ENCODE peak calls at places on chromosomes 3 and 15, in nine cellular contexts. One of them, this sample, is unnamed.
A peak's percentile ranks its signal among the peaks of the same experiment; 100 is the strongest.

GRCh38 chr15:74676801-74677200 is 19.0 kb downstream of the EDC3 start:
- DNase-seq in progenitor cell of endocrine pancreas: no peak
- DNase-seq in heart left ventricle: no peak
- DNase-seq in AG04450: no peak
- DNase-seq in astrocyte of the spinal cord: no peak
- DNase-seq in nephron progenitor cell: no peak
- DNase-seq in HCT116: no peak
- DNase-seq in fibroblast of mammary gland: no peak
- DNase-seq in foreskin fibroblast: no peak
- DNase-seq in this sample: no peak

GRCh38 chr3:52153389-52154096 is 680 bp downstream of the POC1A start:
- DNase-seq in progenitor cell of endocrine pancreas: no peak
- DNase-seq in heart left ventricle: no peak
- DNase-seq in AG04450: no peak
- DNase-seq in astrocyte of the spinal cord: no peak
- DNase-seq in nephron progenitor cell: peak; percentile 45
- DNase-seq in HCT116: peak; percentile 55
- DNase-seq in fibroblast of mammary gland: peak; percentile 8
- DNase-seq in foreskin fibroblast: peak; percentile 35
- DNase-seq in this sample: no peak

GRCh38 chr3:113507501-113508067 is 7.4 kb downstream of the SPICE1 start:
- DNase-seq in progenitor cell of endocrine pancreas: no peak
- DNase-seq in heart left ventricle: no peak
- DNase-seq in AG04450: no peak
- DNase-seq in astrocyte of the spinal cord: no peak
- DNase-seq in nephron progenitor cell: no peak
- DNase-seq in HCT116: no peak
- DNase-seq in fibroblast of mammary gland: no peak
- DNase-seq in foreskin fibroblast: no peak
- DNase-seq in this sample: no peak

GRCh38 chr15:22871481-22872076 is 33.1 kb downstream of the NIPA2 start:
- DNase-seq in progenitor cell of endocrine pancreas: no peak
- DNase-seq in heart left ventricle: no peak
- DNase-seq in AG04450: no peak
- DNase-seq in astrocyte of the spinal cord: no peak
- DNase-seq in nephron progenitor cell: no peak
- DNase-seq in HCT116: no peak
- DNase-seq in fibroblast of mammary gland: no peak
- DNase-seq in foreskin fibroblast: no peak
- DNase-seq in this sample: no peak

GRCh38 chr15:101294731-101295606 is at the start of gene SNRPA1:
- DNase-seq in progenitor cell of endocrine pancreas: peak; percentile 94
- DNase-seq in heart left ventricle: peak; percentile 100
- DNase-seq in AG04450: peak; percentile 81
- DNase-seq in astrocyte of the spinal cord: peak; percentile 97
- DNase-seq in nephron progenitor cell: peak; percentile 98
- DNase-seq in HCT116: peak; percentile 83
- DNase-seq in fibroblast of mammary gland: peak; percentile 91
- DNase-seq in foreskin fibroblast: peak; percentile 95
- DNase-seq in this sample: peak; percentile 98

GRCh38 chr15:65132841-65133549 is 613 bp downstream of the PDCD7 start:
- DNase-seq in progenitor cell of endocrine pancreas: peak; percentile 56
- DNase-seq in heart left ventricle: peak; percentile 67
- DNase-seq in AG04450: peak; percentile 7
- DNase-seq in astrocyte of the spinal cord: peak; percentile 53
- DNase-seq in nephron progenitor cell: peak; percentile 70
- DNase-seq in HCT116: no peak
- DNase-seq in fibroblast of mammary gland: peak; percentile 47
- DNase-seq in foreskin fibroblast: peak; percentile 54
- DNase-seq in this sample: peak; percentile 75

GRCh38 chr15:50137330-50137761 is 18.3 kb upstream of the ATP8B4 start:
- DNase-seq in progenitor cell of endocrine pancreas: no peak
- DNase-seq in heart left ventricle: no peak
- DNase-seq in AG04450: peak; percentile 79
- DNase-seq in astrocyte of the spinal cord: peak; percentile 93
- DNase-seq in nephron progenitor cell: no peak
- DNase-seq in HCT116: peak; percentile 86
- DNase-seq in fibroblast of mammary gland: peak; percentile 100
- DNase-seq in foreskin fibroblast: peak; percentile 94
- DNase-seq in this sample: no peak

GRCh38 chr15:36175781-36176211 is 403.6 kb upstream of the CDIN1 start:
- DNase-seq in progenitor cell of endocrine pancreas: no peak
- DNase-seq in heart left ventricle: no peak
- DNase-seq in AG04450: no peak
- DNase-seq in astrocyte of the spinal cord: no peak
- DNase-seq in nephron progenitor cell: no peak
- DNase-seq in HCT116: no peak
- DNase-seq in fibroblast of mammary gland: no peak
- DNase-seq in foreskin fibroblast: no peak
- DNase-seq in this sample: no peak

GRCh38 chr3:53753518-53754183 is 92.6 kb downstream of the CHDH start:
- DNase-seq in progenitor cell of endocrine pancreas: no peak
- DNase-seq in heart left ventricle: no peak
- DNase-seq in AG04450: no peak
- DNase-seq in astrocyte of the spinal cord: no peak
- DNase-seq in nephron progenitor cell: no peak
- DNase-seq in HCT116: no peak
- DNase-seq in fibroblast of mammary gland: no peak
- DNase-seq in foreskin fibroblast: no peak
- DNase-seq in this sample: no peak

GRCh38 chr3:102225407-102226132 is 209.2 kb upstream of the ZPLD1 start:
- DNase-seq in progenitor cell of endocrine pancreas: no peak
- DNase-seq in heart left ventricle: no peak
- DNase-seq in AG04450: peak; percentile 64
- DNase-seq in astrocyte of the spinal cord: peak; percentile 82
- DNase-seq in nephron progenitor cell: no peak
- DNase-seq in HCT116: peak; percentile 56
- DNase-seq in fibroblast of mammary gland: peak; percentile 83
- DNase-seq in foreskin fibroblast: peak; percentile 54
- DNase-seq in this sample: peak; percentile 29

GRCh38 chr3:72459588-72459987 is 388.7 kb downstream of the SHQ1 start:
- DNase-seq in progenitor cell of endocrine pancreas: no peak
- DNase-seq in heart left ventricle: no peak
- DNase-seq in AG04450: no peak
- DNase-seq in astrocyte of the spinal cord: no peak
- DNase-seq in nephron progenitor cell: no peak
- DNase-seq in HCT116: no peak
- DNase-seq in fibroblast of mammary gland: no peak
- DNase-seq in foreskin fibroblast: no peak
- DNase-seq in this sample: no peak

GRCh38 chr3:44596631-44597030 is 11.9 kb downstream of the ZNF660 start:
- DNase-seq in progenitor cell of endocrine pancreas: no peak
- DNase-seq in heart left ventricle: no peak
- DNase-seq in AG04450: no peak
- DNase-seq in astrocyte of the spinal cord: no peak
- DNase-seq in nephron progenitor cell: no peak
- DNase-seq in HCT116: no peak
- DNase-seq in fibroblast of mammary gland: peak; percentile 17
- DNase-seq in foreskin fibroblast: peak; percentile 6
- DNase-seq in this sample: no peak

GRCh38 chr3:29170894-29171582 is 109.8 kb upstream of the RBMS3 start:
- DNase-seq in progenitor cell of endocrine pancreas: no peak
- DNase-seq in heart left ventricle: no peak
- DNase-seq in AG04450: no peak
- DNase-seq in astrocyte of the spinal cord: peak; percentile 60
- DNase-seq in nephron progenitor cell: no peak
- DNase-seq in HCT116: no peak
- DNase-seq in fibroblast of mammary gland: peak; percentile 24
- DNase-seq in foreskin fibroblast: no peak
- DNase-seq in this sample: no peak

GRCh38 chr3:88005066-88005465 is 53.7 kb downstream of the CGGBP1 start:
- DNase-seq in progenitor cell of endocrine pancreas: no peak
- DNase-seq in heart left ventricle: no peak
- DNase-seq in AG04450: no peak
- DNase-seq in astrocyte of the spinal cord: peak; percentile 35
- DNase-seq in nephron progenitor cell: no peak
- DNase-seq in HCT116: peak; percentile 18
- DNase-seq in fibroblast of mammary gland: peak; percentile 47
- DNase-seq in foreskin fibroblast: no peak
- DNase-seq in this sample: peak; percentile 35

GRCh38 chr3:135650309-135650708 is 315.2 kb upstream of the PPP2R3A start:
- DNase-seq in progenitor cell of endocrine pancreas: no peak
- DNase-seq in heart left ventricle: no peak
- DNase-seq in AG04450: no peak
- DNase-seq in astrocyte of the spinal cord: no peak
- DNase-seq in nephron progenitor cell: no peak
- DNase-seq in HCT116: no peak
- DNase-seq in fibroblast of mammary gland: no peak
- DNase-seq in foreskin fibroblast: no peak
- DNase-seq in this sample: no peak

GRCh38 chr3:23461069-23461468 is 257.9 kb downstream of the UBE2E2 start:
- DNase-seq in progenitor cell of endocrine pancreas: no peak
- DNase-seq in heart left ventricle: no peak
- DNase-seq in AG04450: no peak
- DNase-seq in astrocyte of the spinal cord: peak; percentile 25
- DNase-seq in nephron progenitor cell: no peak
- DNase-seq in HCT116: no peak
- DNase-seq in fibroblast of mammary gland: peak; percentile 83
- DNase-seq in foreskin fibroblast: peak; percentile 12
- DNase-seq in this sample: no peak

GRCh38 chr3:33030802-33031201 is 66.1 kb downstream of the GLB1 start:
- DNase-seq in progenitor cell of endocrine pancreas: no peak
- DNase-seq in heart left ventricle: no peak
- DNase-seq in AG04450: no peak
- DNase-seq in astrocyte of the spinal cord: no peak
- DNase-seq in nephron progenitor cell: no peak
- DNase-seq in HCT116: no peak
- DNase-seq in fibroblast of mammary gland: no peak
- DNase-seq in foreskin fibroblast: no peak
- DNase-seq in this sample: no peak

GRCh38 chr3:48960841-48961413 is 29.1 kb upstream of the P4HTM start:
- DNase-seq in progenitor cell of endocrine pancreas: no peak
- DNase-seq in heart left ventricle: no peak
- DNase-seq in AG04450: no peak
- DNase-seq in astrocyte of the spinal cord: no peak
- DNase-seq in nephron progenitor cell: no peak
- DNase-seq in HCT116: no peak
- DNase-seq in fibroblast of mammary gland: peak; percentile 68
- DNase-seq in foreskin fibroblast: no peak
- DNase-seq in this sample: peak; percentile 42

DNA sequence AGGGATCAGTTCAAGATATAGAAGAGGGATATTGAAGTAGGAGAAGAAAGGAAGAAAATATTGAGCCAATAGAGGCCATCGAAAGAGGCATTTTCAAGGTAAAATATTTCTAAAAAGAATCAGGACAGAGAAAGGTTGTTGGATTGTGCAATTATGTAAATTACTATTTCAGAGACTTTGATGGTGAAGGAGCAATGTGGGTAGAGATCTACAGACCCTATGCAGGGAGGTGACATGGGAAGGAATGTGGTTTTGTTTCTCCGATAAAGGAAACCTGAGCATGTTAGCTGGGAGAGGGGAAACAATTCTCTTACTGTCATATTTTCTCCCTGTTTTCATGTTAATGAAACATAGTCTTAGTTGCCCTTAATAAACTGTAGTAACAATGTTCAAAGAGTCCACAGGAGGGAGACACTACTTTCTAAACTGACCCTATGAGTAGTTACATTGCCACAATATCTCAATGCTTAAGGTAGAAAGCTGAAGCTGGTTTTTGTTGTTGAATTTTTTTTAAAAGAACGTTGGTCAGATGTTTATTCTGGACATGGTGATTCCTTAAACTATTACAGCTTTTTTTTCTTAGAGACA is 133.3 kb downstream of the GRM7 start:
- DNase-seq in progenitor cell of endocrine pancreas: no peak
- DNase-seq in heart left ventricle: no peak
- DNase-seq in AG04450: no peak
- DNase-seq in astrocyte of the spinal cord: peak; percentile 35
- DNase-seq in nephron progenitor cell: no peak
- DNase-seq in HCT116: peak; percentile 1
- DNase-seq in fibroblast of mammary gland: no peak
- DNase-seq in foreskin fibroblast: no peak
- DNase-seq in this sample: no peak
- TF ChIP-seq CTCF in progenitor cell of endocrine pancreas: peak; percentile 41
- TF ChIP-seq CTCF in heart left ventricle: peak; percentile 29
- TF ChIP-seq CTCF in AG04450: no peak
- TF ChIP-seq CTCF in astrocyte of the spinal cord: peak; percentile 11
- TF ChIP-seq CTCF in nephron progenitor cell: peak; percentile 14
- TF ChIP-seq CTCF in HCT116: peak; percentile 17
- TF ChIP-seq CTCF in fibroblast of mammary gland: no peak
- TF ChIP-seq CTCF in foreskin fibroblast: no peak
- TF ChIP-seq CTCF in this sample: no peak

GRCh38 chr3:30633718-30634117 is 27.3 kb downstream of the TGFBR2 start:
- DNase-seq in progenitor cell of endocrine pancreas: no peak
- DNase-seq in heart left ventricle: no peak
- DNase-seq in AG04450: no peak
- DNase-seq in astrocyte of the spinal cord: no peak
- DNase-seq in nephron progenitor cell: no peak
- DNase-seq in HCT116: no peak
- DNase-seq in fibroblast of mammary gland: no peak
- DNase-seq in foreskin fibroblast: no peak
- DNase-seq in this sample: no peak
- TF ChIP-seq CTCF in progenitor cell of endocrine pancreas: no peak
- TF ChIP-seq CTCF in heart left ventricle: no peak
- TF ChIP-seq CTCF in AG04450: no peak
- TF ChIP-seq CTCF in astrocyte of the spinal cord: no peak
- TF ChIP-seq CTCF in nephron progenitor cell: no peak
- TF ChIP-seq CTCF in HCT116: no peak
- TF ChIP-seq CTCF in fibroblast of mammary gland: no peak
- TF ChIP-seq CTCF in foreskin fibroblast: no peak
- TF ChIP-seq CTCF in this sample: no peak

DNA sequence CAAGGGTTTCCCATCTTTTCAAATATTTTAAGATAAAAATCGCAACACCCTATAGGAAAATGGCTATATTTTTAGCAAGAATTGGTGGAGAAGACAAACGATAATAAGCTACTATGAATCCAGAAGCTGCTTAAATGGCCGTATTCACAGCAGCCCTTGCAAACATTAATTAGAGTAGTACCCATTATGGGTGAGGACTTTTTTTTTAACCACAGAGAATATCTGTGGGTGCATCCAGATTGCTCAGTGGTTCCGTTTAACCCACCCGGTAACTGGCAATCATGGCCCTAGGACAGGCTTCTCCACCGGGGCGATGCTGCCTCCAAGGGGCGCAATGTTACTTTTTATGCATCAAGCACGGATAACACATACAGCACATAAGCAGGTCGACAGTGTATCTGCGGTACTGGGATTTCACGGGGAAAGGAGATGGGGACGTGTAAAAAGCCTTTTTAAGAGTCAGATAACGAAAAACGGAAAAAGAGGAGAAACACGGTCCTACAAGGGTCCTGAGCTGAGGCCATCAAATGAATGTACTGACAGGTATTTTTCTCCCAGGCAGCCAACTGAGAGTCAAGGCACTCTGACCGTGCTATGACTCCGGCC is 968 bp upstream of the TMEM266 start:
- DNase-seq in progenitor cell of endocrine pancreas: no peak
- DNase-seq in heart left ventricle: no peak
- DNase-seq in AG04450: no peak
- DNase-seq in astrocyte of the spinal cord: peak; percentile 7
- DNase-seq in nephron progenitor cell: peak; percentile 21
- DNase-seq in HCT116: no peak
- DNase-seq in fibroblast of mammary gland: peak; percentile 10
- DNase-seq in foreskin fibroblast: no peak
- DNase-seq in this sample: peak; percentile 41
- TF ChIP-seq CTCF in progenitor cell of endocrine pancreas: no peak
- TF ChIP-seq CTCF in heart left ventricle: no peak
- TF ChIP-seq CTCF in AG04450: peak; percentile 12
- TF ChIP-seq CTCF in astrocyte of the spinal cord: peak; percentile 27
- TF ChIP-seq CTCF in nephron progenitor cell: no peak
- TF ChIP-seq CTCF in HCT116: peak; percentile 40
- TF ChIP-seq CTCF in fibroblast of mammary gland: peak; percentile 5
- TF ChIP-seq CTCF in foreskin fibroblast: no peak
- TF ChIP-seq CTCF in this sample: peak; percentile 40

GRCh38 chr15:57307527-57308193 is 68.6 kb upstream of the CGNL1 start:
- DNase-seq in progenitor cell of endocrine pancreas: no peak
- DNase-seq in heart left ventricle: peak; percentile 24
- DNase-seq in AG04450: no peak
- DNase-seq in astrocyte of the spinal cord: no peak
- DNase-seq in nephron progenitor cell: no peak
- DNase-seq in HCT116: no peak
- DNase-seq in fibroblast of mammary gland: no peak
- DNase-seq in foreskin fibroblast: no peak
- DNase-seq in this sample: no peak
- TF ChIP-seq CTCF in progenitor cell of endocrine pancreas: no peak
- TF ChIP-seq CTCF in heart left ventricle: no peak
- TF ChIP-seq CTCF in AG04450: no peak
- TF ChIP-seq CTCF in astrocyte of the spinal cord: no peak
- TF ChIP-seq CTCF in nephron progenitor cell: no peak
- TF ChIP-seq CTCF in HCT116: no peak
- TF ChIP-seq CTCF in fibroblast of mammary gland: no peak
- TF ChIP-seq CTCF in foreskin fibroblast: no peak
- TF ChIP-seq CTCF in this sample: no peak